ENCODE peak calls at places on chromosomes 12 and 14, in five cellular contexts. M, I, J, S and T are unnamed samples.

GRCh38 chr12:10031771-10032175 is 1.3 kb downstream of the CLEC9A start:
- DNase-seq in M (no peak), I (peak), S (no peak), J (peak), T (no peak)

GRCh38 chr12:57540998-57541397 is 6.0 kb downstream of the DCTN2 start:
- DNase-seq in S (no peak), M (no peak), J (peak), I (no peak), T (no peak)

GRCh38 chr12:5396541-5396940 is 35.4 kb upstream of the NTF3 start:
- DNase-seq in I (no peak), J (no peak), S (no peak), M (no peak), T (no peak)

GRCh38 chr14:46381674-46382073 is 269.9 kb downstream of the RPL10L start:
- DNase-seq in S (no peak), M (no peak), I (no peak), J (no peak), T (no peak)

GRCh38 chr14:64591809-64592208 is 42.0 kb downstream of the PPP1R36 start:
- DNase-seq in M (no peak), J (no peak), S (no peak), I (no peak), T (no peak)

GRCh38 chr14:24162083-24162482 is 1.0 kb downstream of the IRF9 start:
- DNase-seq in J (peak), I (no peak), S (no peak), M (no peak), T (no peak)

GRCh38 chr14:74940956-74941565 is 14.3 kb downstream of the PGF start:
- DNase-seq in S (no peak), J (no peak), M (no peak), I (no peak), T (no peak)

GRCh38 chr14:102215071-102215470 is 75.4 kb downstream of the WDR20 start:
- DNase-seq in I (peak), S (no peak), M (no peak), J (peak), T (no peak)

GRCh38 chr12:65539062-65539461 is 260.6 kb downstream of the MSRB3 start:
- DNase-seq in S (no peak), I (no peak), J (no peak), M (no peak), T (no peak)

GRCh38 chr12:113083863-113084430 is 27.4 kb downstream of the DTX1 start:
- DNase-seq in M (no peak), J (no peak), S (no peak), I (no peak), T (no peak)

GRCh38 chr12:109291531-109292341 is 17.3 kb downstream of the FOXN4 start:
- DNase-seq in J (no peak), I (peak), M (no peak), S (no peak), T (no peak)

GRCh38 chr12:123263196-123263817 is 8.3 kb downstream of the CDK2AP1 start:
- DNase-seq in I (no peak), M (no peak), S (no peak), J (no peak), T (no peak)

GRCh38 chr14:59688224-59689170 is 111.9 kb upstream of the CCDC175 start:
- DNase-seq in M (peak), I (no peak), S (no peak), J (peak), T (peak)

GRCh38 chr12:131190965-131191364 is 237.3 kb downstream of the ADGRD1 start:
- DNase-seq in I (no peak), S (no peak), M (no peak), J (no peak), T (no peak)
- TF ChIP-seq CTCF in I (no peak), S (no peak), M (no peak), J (no peak), T (no peak)

DNA sequence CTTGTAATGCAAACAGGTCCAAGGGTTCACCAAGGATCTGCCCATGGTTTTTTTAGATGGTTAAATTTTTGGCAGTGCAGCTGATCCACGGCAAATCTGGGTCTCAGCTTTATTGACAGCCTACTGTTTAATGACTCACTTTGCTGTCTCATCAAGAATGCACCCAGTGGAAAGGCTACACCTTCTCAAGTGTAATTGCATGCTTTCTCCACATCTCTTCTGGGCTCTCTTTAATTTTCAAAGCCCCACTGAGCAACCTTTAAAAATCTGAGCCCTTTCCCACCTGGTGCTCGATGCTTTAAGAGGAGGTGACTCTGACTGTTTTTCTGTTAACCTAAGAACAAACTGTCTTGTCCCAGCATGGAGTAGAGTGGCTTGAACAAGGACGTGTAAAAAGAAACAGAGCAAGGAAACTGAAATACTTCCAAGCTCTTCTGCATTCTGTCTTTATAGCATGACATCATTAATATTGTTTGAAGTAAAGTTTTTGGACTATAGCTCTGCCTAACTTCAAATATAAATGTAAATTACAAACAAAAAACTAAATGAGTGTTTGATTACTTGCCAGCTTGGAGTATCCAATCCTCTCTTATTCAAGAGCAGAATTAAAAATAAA is 214.2 kb upstream of the KRR1 start:
- DNase-seq in J (peak), I (no peak), S (no peak), M (no peak), T (no peak)
- TF ChIP-seq CTCF in J (no peak), I (no peak), S (no peak), M (no peak), T (no peak)

DNA sequence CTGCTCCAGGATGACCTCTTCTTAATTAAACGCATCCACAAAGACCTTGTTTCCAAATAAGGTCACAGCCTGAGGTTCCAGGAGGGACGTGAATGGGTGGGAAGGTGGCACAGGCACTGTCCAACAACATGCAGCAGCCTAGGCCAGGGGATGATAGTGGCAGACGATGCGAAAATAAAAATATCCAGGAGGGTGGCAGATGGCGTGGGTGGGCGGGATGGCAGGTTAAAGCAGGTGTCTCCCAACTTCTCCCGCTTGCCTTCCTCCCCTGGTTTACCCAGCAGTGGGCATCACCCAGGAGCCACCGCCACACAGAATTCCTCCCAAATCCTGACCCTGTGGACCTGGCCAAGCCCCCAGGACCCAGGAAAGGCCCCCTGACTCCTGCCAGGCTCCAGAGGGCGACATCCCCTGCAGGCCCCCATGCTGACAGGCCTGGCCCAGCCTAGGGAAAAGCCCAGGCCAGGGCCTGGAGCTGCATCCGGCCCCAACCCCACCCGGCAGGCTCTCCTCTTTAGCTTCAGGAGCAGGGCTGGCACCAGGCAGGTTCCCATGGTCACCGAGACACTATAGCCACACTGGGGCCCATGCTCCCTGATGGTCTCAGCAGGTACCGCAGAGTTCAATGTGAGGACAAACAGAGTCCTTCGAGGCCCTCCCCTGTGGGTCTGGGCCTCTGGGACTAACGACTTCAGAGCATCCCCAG is 9.7 kb downstream of the NCOR2 start:
- DNase-seq in I (no peak), J (no peak), M (no peak), S (no peak), T (no peak)
- TF ChIP-seq CTCF in I (no peak), J (no peak), M (no peak), S (no peak), T (no peak)

GRCh38 chr12:14575585-14575984 is 7.9 kb upstream of the PLBD1 start:
- DNase-seq in S (no peak), I (no peak), J (no peak), M (no peak), T (no peak)

GRCh38 chr12:14573118-14573517 is 5.4 kb upstream of the PLBD1 start:
- DNase-seq in I (no peak), M (no peak), S (no peak), J (no peak), T (no peak)

GRCh38 chr12:14571779-14572178 is 4.1 kb upstream of the PLBD1 start:
- DNase-seq in I (no peak), J (no peak), S (no peak), M (no peak), T (no peak)

GRCh38 chr12:14570231-14570630 is 2.5 kb upstream of the PLBD1 start:
- DNase-seq in I (no peak), J (no peak), S (no peak), M (no peak), T (no peak)

DNA sequence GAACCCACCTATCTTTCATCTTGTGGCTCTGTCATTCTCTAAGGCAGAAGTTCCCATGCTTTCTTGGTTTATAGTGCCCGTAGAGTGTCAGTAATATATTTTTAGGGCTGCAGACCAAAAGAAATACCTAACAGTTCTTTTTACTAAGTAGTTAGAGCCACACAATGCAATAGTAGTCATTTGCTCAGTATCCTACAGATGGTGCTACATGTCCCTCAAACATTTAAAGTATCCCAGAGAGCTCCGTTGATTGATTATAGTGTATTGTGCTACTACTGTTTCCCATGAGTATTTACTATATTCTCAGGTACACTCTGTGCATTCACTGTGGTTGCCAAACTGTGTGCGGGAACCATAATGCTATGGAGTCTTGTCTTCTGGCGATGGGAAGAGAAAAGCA is 4.7 kb upstream of the PLBD1 start:
- DNase-seq in S (no peak), J (no peak), M (no peak), I (no peak), T (no peak)
- TF ChIP-seq CTCF in S (no peak), J (no peak), M (no peak), I (no peak), T (peak)

DNA sequence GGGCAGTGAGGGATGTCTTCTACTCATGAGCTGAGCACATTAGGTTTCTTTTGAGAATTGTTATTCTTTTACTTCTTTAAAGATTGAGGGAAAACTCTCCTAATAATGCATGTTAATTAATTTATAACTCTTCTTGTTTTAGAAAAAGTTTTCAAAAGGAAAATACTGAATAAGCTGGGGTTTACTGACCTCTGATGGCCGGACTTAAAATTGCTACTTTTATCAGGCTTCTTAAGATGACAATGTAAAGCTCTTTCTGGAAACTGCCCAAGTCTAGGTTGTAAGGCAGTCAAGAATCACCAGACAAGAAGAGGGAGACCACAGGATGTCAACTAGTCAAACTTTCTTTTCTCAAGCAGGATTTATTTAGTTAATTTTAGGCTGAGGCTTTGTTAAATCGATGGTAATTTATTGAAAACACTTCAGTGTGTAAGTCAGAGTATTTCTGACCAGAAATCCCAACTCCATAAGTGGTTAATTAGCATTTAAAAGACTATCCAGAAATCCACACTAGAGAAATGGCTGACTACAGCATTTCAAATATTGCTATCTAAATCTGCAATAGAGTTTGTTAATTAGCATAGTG is 82.1 kb downstream of the AVPR1A start:
- DNase-seq in J (peak), M (no peak), S (no peak), I (peak), T (no peak)
- TF ChIP-seq CTCF in J (peak), M (peak), S (no peak), I (peak), T (peak)

DNA sequence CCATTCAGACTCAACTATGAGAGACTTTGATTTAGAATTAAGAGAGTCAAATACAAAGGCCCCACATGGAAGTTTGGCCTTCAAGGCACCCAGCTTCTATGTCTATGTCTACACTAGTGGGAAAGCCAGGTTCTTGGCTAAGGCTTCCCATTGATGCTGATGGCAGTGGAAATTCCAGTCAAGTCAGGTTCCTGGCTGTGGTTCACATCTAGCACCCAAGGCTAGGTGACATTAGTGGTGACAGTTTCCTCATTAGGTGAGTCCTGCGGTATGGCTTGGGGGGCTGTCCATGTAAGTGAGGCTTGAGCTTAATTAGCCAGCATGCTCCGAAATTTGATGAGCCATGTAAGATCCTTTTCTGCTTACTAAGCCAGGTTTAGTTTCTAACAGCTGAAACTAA is 460.9 kb downstream of the RMST start:
- DNase-seq in M (no peak), S (no peak), J (no peak), I (no peak), T (no peak)
- TF ChIP-seq CTCF in M (no peak), S (no peak), J (no peak), I (no peak), T (no peak)

DNA sequence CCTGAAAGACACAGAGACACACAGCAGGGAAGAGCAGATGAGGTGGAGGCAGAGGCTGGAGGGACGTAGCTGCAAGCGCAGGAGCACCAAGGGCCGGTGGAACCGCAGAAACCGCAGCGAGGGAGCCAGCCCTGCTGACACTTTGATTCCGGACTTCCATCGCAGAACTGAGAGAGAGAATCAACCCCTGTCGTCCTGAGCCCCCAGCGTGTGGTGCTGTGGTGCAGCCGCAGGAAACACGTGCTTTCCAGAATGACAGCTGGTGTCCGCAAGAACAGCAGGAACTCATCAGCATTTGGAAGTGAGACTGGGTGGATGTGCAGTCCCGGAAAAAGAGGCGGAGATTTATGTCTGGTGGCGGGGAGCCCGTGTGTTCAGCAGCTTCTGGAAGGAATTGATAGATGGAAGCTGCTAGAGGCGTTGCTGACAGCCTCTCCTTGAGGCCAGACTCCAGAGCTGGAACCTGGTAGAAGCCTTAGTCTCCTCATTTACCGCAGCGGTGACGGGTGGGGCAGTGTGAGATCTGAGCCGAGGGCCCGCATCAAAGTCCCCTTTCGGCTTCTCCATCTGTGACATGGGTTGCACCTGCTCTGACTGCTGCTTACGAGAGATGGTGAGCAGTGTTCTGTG is 21.9 kb upstream of the KLC1 start:
- DNase-seq in I (peak), J (peak), M (peak), S (peak), T (peak)
- TF ChIP-seq CTCF in I (peak), J (peak), M (peak), S (peak), T (peak)